ENCODE peak calls at places on chromosomes 13 and 19, in five cellular contexts. B, M, K, P and Z are unnamed samples.
A peak's percentile ranks its signal among the peaks of the same experiment; 100 is the strongest.

GRCh38 chr19:53871448-53871847 is 3.8 kb downstream of the MYADM start:
- DNase-seq in B (no peak), M (no peak), K (no peak), P (no peak), Z (no peak)

GRCh38 chr19:40348961-40349507 is 539 bp downstream of the PLD3 start:
- DNase-seq in B (peak; percentile 59), M (no peak), K (no peak), P (no peak), Z (no peak)

GRCh38 chr19:47274891-47275865 is 493 bp downstream of the INAFM1 start:
- DNase-seq in B (no peak), K (no peak), P (peak; percentile 54), M (no peak), Z (no peak)

GRCh38 chr13:113969973-113970611 is 3.8 kb downstream of the C13orf46 start:
- DNase-seq in P (no peak), B (no peak), K (no peak), M (no peak), Z (no peak)

GRCh38 chr13:27463500-27463899 is 13.1 kb upstream of the MTIF3 start:
- DNase-seq in B (no peak), K (no peak), P (no peak), M (no peak), Z (no peak)

GRCh38 chr19:12800873-12801465 is 631 bp downstream of the PRDX2 start:
- DNase-seq in P (no peak), K (no peak), M (no peak), B (no peak), Z (no peak)

GRCh38 chr13:101144808-101145419 is 271.4 kb downstream of the NALCN start:
- DNase-seq in P (no peak), K (no peak), B (peak; percentile 54), M (no peak), Z (no peak)

GRCh38 chr13:33722216-33722900 is 95.6 kb upstream of the RFC3 start:
- DNase-seq in P (no peak), K (no peak), B (no peak), M (no peak), Z (no peak)

GRCh38 chr13:100131863-100132574 is 43.1 kb downstream of the PCCA start:
- DNase-seq in P (no peak), K (no peak), M (no peak), B (peak; percentile 91), Z (no peak)

GRCh38 chr19:39410620-39411005 is 1.9 kb upstream of the PLEKHG2 start:
- DNase-seq in M (no peak), P (no peak), B (no peak), K (no peak), Z (no peak)

GRCh38 chr13:94548382-94549240 is 47.3 kb downstream of the TGDS start:
- DNase-seq in M (peak; percentile 10), B (peak; percentile 34), K (no peak), P (peak; percentile 58), Z (no peak)

GRCh38 chr19:33772858-33773180 is 23.9 kb upstream of the KCTD15 start:
- DNase-seq in M (no peak), B (no peak), K (no peak), P (no peak), Z (no peak)

GRCh38 chr13:59416561-59416960 is 747.2 kb downstream of the DIAPH3 start:
- DNase-seq in B (no peak), M (no peak), P (no peak), K (no peak), Z (no peak)

GRCh38 chr19:40611900-40612698 is 10.9 kb downstream of the LTBP4 start:
- DNase-seq in P (peak; percentile 28), K (no peak), B (no peak), M (no peak), Z (no peak)

GRCh38 chr13:34076943-34077703 is 259.2 kb downstream of the RFC3 start:
- DNase-seq in M (no peak), K (no peak), P (no peak), B (peak; percentile 34), Z (no peak)

GRCh38 chr13:102040812-102041211 is 361.0 kb downstream of the FGF14 start:
- DNase-seq in M (no peak), K (no peak), B (no peak), P (no peak), Z (no peak)

GRCh38 chr13:88042489-88042888 is 371.3 kb downstream of the SLITRK5 start:
- DNase-seq in B (peak; percentile 84), K (no peak), M (no peak), P (no peak), Z (no peak)

GRCh38 chr19:19448238-19448544 is 42.7 kb downstream of the GATAD2A start:
- DNase-seq in K (no peak), P (peak; percentile 51), M (no peak), B (no peak), Z (no peak)